ENCODE peak calls at places on chromosomes 12 and 14, in seven cellular contexts. U is prostate gland; N is HFF-Myc; H is WTC11; M is SHP77 treated with DMSO at 0.1 percent for 48 hours; J is breast epithelium; X is activated naive CD8-positive, alpha-beta T cell treated with anti-CD3 and anti-CD28 coated beads, Interleukin-2, amount 10 ng/mL, durations not matched to agents 7 days and 5 days. K is an unnamed sample.

GRCh38 chr12:75289678-75290200 is 40.4 kb downstream of the CAPS2 start:
- DNase-seq in U (no peak), N (no peak), H (no peak), M (no peak), J (no peak), X (no peak), K (no peak)

GRCh38 chr12:38782393-38782792 is 123.0 kb downstream of the CPNE8 start:
- DNase-seq in U (no peak), N (no peak), H (no peak), M (no peak), J (no peak), X (no peak), K (no peak)

GRCh38 chr12:3888654-3889053 is 15.5 kb upstream of the PARP11 start:
- DNase-seq in U (no peak), N (no peak), H (no peak), M (no peak), J (no peak), X (no peak), K (no peak)

GRCh38 chr12:89067436-89067835 is 284.9 kb downstream of the DUSP6 start:
- DNase-seq in U (no peak), N (no peak), H (no peak), M (no peak), J (no peak), X (no peak), K (no peak)

GRCh38 chr12:47164730-47165439 is 85.1 kb upstream of the AMIGO2 start:
- DNase-seq in U (no peak), N (no peak), H (no peak), M (no peak), J (no peak), X (no peak), K (no peak)

GRCh38 chr14:51394391-51394790 is 154.3 kb downstream of the TMX1 start:
- DNase-seq in U (peak), N (peak), H (no peak), M (no peak), J (no peak), X (no peak), K (no peak)

GRCh38 chr14:55102141-55102547 is 26.9 kb upstream of the LGALS3 start:
- DNase-seq in U (peak), N (peak), H (no peak), M (peak), J (peak), X (peak), K (peak)

GRCh38 chr12:118981285-118982201 is at the start of gene SRRM4:
- DNase-seq in U (no peak), N (no peak), H (peak), M (peak), J (no peak), X (peak), K (no peak)

GRCh38 chr12:101675555-101675954 is 21.9 kb upstream of the CHPT1 start:
- DNase-seq in U (no peak), N (no peak), H (no peak), M (no peak), J (no peak), X (no peak), K (no peak)

GRCh38 chr12:104498211-104498801 is 41.6 kb downstream of the CHST11 start:
- DNase-seq in U (no peak), N (peak), H (no peak), M (no peak), J (no peak), X (no peak), K (no peak)

GRCh38 chr14:53180272-53181221 is 27.4 kb upstream of the DDHD1 start:
- DNase-seq in U (no peak), N (no peak), H (peak), M (no peak), J (no peak), X (no peak), K (no peak)